ENCODE peak calls at places on chromosomes 4 and X, in nine cellular contexts. X, H, J, B, G, Y, W, I and L are unnamed samples. For H3K36me3, the result is how much of the 10 kb centered on the place peaks cover.

GRCh38 chr4:21451032-21451431 is 497.5 kb downstream of the KCNIP4 start:
- DNase-seq in G (no peak), I (no peak), H (no peak), Y (no peak), W (no peak), J (no peak), X (no peak), B (no peak), L (no peak)

GRCh38 chr4:121788896-121789295 is 12.2 kb upstream of the EXOSC9 start:
- DNase-seq in Y (no peak), I (no peak), G (no peak), H (no peak), B (no peak), W (no peak), X (no peak), J (no peak), L (no peak)

GRCh38 chrX:19725545-19726102 is 161.8 kb downstream of the SH3KBP1 start:
- DNase-seq in I (no peak), W (no peak), H (no peak), J (no peak), G (no peak), Y (peak), B (no peak), X (peak), L (no peak)

GRCh38 chr4:137749466-137749865 is 217.2 kb upstream of the PCDH18 start:
- DNase-seq in Y (no peak), J (no peak), X (no peak), H (no peak), G (no peak), B (no peak), I (no peak), W (no peak), L (no peak)

GRCh38 chrX:107549504-107549903 is 78.8 kb upstream of the PRPS1 start:
- DNase-seq in W (no peak), X (no peak), G (no peak), Y (no peak), I (no peak), H (no peak), J (no peak), B (no peak), L (no peak)

GRCh38 chr4:174316954-174317353 is 33.2 kb downstream of the CEP44 start:
- DNase-seq in H (no peak), Y (no peak), G (no peak), J (no peak), I (no peak), W (no peak), B (no peak), X (no peak), L (no peak)

GRCh38 chrX:22674947-22675346 is 324.8 kb upstream of the DDX53 start:
- DNase-seq in J (no peak), X (no peak), I (no peak), Y (no peak), G (no peak), W (no peak), H (no peak), B (no peak), L (no peak)

GRCh38 chr4:17787315-17787714 is 5.9 kb upstream of the FAM184B start:
- DNase-seq in G (no peak), H (no peak), I (no peak), B (no peak), J (no peak), Y (no peak), W (no peak), X (no peak), L (no peak)

GRCh38 chrX:101415180-101416130 is 7.4 kb downstream of the HNRNPH2 start:
- DNase-seq in J (no peak), B (peak), X (no peak), I (no peak), H (no peak), Y (no peak), W (no peak), G (no peak), L (no peak)

GRCh38 chr4:176186067-176186466 is 9.3 kb downstream of the SPATA4 start:
- DNase-seq in Y (no peak), B (no peak), W (no peak), I (no peak), J (no peak), G (no peak), X (no peak), H (no peak), L (no peak)

DNA sequence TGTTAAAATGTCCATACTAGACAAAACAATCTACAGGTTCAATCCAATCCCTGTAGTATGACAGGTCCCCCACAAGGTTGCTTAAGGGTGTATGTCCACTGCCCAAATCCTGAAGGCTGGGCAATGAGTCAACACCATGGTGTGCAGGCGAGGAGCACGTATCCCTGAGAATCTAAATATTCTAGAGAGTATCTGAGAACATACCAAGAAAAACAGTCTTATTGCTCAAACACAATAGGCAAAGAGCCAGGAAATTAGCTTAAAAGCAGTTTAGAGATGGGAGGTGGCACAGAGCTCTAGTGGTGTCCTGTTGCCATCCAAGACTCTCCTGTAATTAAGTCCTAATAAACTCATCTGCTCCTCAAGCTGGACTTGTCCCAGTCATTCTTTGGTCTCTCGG is 37.0 kb downstream of the RCHY1 start:
- DNase-seq in J (no peak), G (no peak), X (no peak), B (no peak), Y (no peak), W (no peak), I (no peak), H (no peak), L (no peak)
- TF ChIP-seq CTCF in J (no peak), G (no peak), X (no peak), B (no peak), Y (no peak), W (no peak), I (no peak), H (no peak), L (no peak)

DNA sequence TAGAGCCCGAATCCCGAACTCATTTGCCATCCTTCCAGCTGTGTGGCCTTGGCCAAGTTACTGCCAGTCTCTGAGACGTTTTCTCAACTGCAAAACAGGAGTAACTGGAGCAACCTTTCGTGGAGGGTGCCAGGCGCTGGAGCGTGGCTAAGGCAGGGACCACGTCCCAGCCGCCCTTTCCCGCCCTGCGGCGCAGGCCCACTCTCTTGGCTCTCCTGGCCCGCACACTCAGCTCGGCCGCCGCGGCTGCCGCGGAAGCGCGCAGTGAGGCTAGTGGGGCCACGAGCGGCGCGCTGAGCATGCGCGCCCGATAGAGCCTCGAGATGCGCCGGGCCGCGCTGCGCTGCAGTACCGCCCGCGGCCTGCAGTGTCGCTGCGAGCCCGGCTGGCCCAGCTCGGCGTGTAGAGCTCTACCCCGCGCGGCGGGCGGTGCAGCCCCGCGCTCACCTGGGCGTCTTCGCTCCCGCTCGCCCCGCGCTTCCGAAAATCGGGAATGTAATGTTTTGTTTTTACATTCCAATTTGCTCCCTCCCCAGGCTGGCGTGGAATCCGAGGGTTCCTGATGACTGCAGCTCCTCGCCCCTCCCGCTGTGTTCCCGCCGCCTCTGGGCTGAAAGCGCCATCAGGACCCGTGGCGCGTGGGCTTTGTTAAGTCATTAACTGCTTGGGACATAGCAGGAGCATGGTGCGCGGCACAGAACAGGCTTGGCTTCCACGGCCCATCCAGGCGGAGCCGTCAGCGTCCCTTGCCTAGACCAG is 4.0 kb upstream of the ZNF518B start:
- DNase-seq in W (no peak), I (no peak), J (peak), G (no peak), Y (peak), H (peak), B (peak), X (no peak), L (peak)
- TF ChIP-seq POLR2A in W (no peak), I (no peak), J (no peak), G (no peak), Y (no peak), H (no peak), B (no peak), X (no peak), L (no peak)

DNA sequence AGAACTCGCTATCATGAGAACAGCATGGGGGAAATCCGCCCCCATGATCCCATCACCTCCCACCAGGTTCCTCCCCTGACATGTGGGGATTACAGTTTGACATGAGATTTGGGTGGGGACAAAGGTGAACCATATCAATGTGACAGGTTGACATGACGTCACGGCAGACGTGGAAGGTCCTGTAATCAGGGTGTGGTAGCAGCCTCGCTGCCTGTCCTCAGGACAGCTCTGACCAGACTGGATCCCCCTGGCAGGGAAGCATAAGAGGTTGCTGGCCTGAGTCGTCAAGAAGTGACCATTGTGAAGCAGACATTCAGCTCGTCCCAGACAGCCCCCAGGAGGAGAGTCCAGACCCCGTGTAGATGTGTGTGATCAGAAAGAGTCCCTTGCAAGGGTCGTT is 104.6 kb downstream of the TNIP2 start:
- DNase-seq in I (no peak), H (no peak), Y (no peak), W (no peak), B (no peak), J (no peak), X (no peak), G (no peak), L (no peak)
- H3K36me3 ChIP-seq in I (half or more), H (under half), Y (half or more), W (under half), B (under half), J (under half), X (under half), G (half or more), L (under half)

GRCh38 chrX:12962041-12962504 is 12.8 kb upstream of the TMSB4X start:
- DNase-seq in G (no peak), Y (peak), B (no peak), X (no peak), H (no peak), J (no peak), W (no peak), I (no peak), L (no peak)

GRCh38 chrX:12958461-12958860 is 16.4 kb upstream of the TMSB4X start:
- DNase-seq in W (no peak), H (no peak), I (no peak), J (no peak), Y (no peak), G (no peak), X (no peak), B (no peak), L (no peak)

GRCh38 chrX:12958059-12958458 is 16.9 kb upstream of the TMSB4X start:
- DNase-seq in G (no peak), B (no peak), X (no peak), I (no peak), H (no peak), W (no peak), J (no peak), Y (no peak), L (no peak)

GRCh38 chrX:12965390-12965940 is 9.4 kb upstream of the TMSB4X start:
- DNase-seq in Y (no peak), W (no peak), H (no peak), G (no peak), X (no peak), B (no peak), I (no peak), J (no peak), L (no peak)

DNA sequence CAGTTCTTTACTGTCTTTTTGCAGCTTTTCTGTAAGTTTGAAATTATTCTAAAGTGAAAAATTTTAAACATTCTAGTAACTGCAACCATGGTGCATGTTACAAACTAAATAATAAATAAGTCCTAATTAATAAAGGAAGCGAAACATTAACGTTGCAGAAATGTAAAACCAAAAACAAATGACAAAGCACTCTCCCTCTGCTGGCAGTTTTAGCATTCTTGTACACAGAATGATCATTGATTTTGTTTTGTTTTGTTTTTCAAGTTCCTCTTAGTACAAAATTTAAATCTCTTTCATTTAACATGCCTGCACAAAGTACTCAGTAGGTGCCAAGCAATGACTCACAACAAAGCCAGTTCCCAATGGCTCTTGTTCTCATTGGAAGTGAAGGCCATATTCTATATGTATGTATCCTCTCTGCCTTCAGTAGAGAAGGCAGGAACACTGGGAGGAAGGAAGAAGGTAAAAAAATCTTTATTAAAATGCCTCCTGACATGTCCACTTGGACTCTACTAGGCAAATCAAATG is 13.7 kb upstream of the TMSB4X start:
- DNase-seq in Y (no peak), B (no peak), H (no peak), J (no peak), G (no peak), I (no peak), W (no peak), X (no peak), L (no peak)
- TF ChIP-seq CTCF in Y (no peak), B (no peak), H (no peak), J (no peak), G (no peak), I (no peak), W (no peak), X (no peak), L (no peak)

GRCh38 chr4:139085141-139085540 is 69.6 kb downstream of the NOCT start:
- DNase-seq in J (no peak), H (no peak), X (no peak), G (no peak), W (no peak), I (no peak), Y (no peak), B (no peak), L (no peak)

GRCh38 chr4:139084425-139085093 is 69.0 kb downstream of the NOCT start:
- DNase-seq in G (no peak), H (no peak), W (no peak), J (peak), I (no peak), B (no peak), Y (peak), X (no peak), L (no peak)

GRCh38 chr4:139083533-139084424 is 68.2 kb downstream of the NOCT start:
- DNase-seq in X (no peak), I (peak), H (peak), G (peak), B (peak), Y (peak), J (peak), W (peak), L (peak)

GRCh38 chr4:139078926-139079325 is 63.3 kb downstream of the NOCT start:
- DNase-seq in J (no peak), B (no peak), G (no peak), I (no peak), H (no peak), Y (no peak), W (no peak), X (no peak), L (no peak)

GRCh38 chr4:139082750-139083532 is 67.4 kb downstream of the NOCT start:
- DNase-seq in I (peak), B (peak), Y (peak), H (peak), J (peak), G (peak), X (peak), W (peak), L (peak)
- TF ChIP-seq POLR2A in I (peak), B (peak), Y (peak), H (peak), J (peak), G (no peak), X (no peak), W (peak), L (no peak)

GRCh38 chr4:186192068-186192751 is 843 bp downstream of the CYP4V2 start:
- DNase-seq in J (peak), B (peak), Y (peak), W (no peak), H (peak), I (no peak), G (no peak), X (no peak), L (peak)

GRCh38 chr4:186190456-186191265 is 706 bp upstream of the CYP4V2 start:
- DNase-seq in W (no peak), X (no peak), G (no peak), Y (peak), J (peak), B (no peak), I (no peak), H (peak), L (no peak)

GRCh38 chr4:186193851-186194250 is 2.5 kb downstream of the CYP4V2 start:
- DNase-seq in W (no peak), B (peak), I (no peak), H (no peak), G (no peak), X (no peak), J (no peak), Y (no peak), L (no peak)

GRCh38 chr4:186189656-186190055 is 1.7 kb upstream of the CYP4V2 start:
- DNase-seq in I (no peak), W (no peak), J (no peak), H (no peak), B (no peak), G (no peak), Y (no peak), X (no peak), L (no peak)

DNA sequence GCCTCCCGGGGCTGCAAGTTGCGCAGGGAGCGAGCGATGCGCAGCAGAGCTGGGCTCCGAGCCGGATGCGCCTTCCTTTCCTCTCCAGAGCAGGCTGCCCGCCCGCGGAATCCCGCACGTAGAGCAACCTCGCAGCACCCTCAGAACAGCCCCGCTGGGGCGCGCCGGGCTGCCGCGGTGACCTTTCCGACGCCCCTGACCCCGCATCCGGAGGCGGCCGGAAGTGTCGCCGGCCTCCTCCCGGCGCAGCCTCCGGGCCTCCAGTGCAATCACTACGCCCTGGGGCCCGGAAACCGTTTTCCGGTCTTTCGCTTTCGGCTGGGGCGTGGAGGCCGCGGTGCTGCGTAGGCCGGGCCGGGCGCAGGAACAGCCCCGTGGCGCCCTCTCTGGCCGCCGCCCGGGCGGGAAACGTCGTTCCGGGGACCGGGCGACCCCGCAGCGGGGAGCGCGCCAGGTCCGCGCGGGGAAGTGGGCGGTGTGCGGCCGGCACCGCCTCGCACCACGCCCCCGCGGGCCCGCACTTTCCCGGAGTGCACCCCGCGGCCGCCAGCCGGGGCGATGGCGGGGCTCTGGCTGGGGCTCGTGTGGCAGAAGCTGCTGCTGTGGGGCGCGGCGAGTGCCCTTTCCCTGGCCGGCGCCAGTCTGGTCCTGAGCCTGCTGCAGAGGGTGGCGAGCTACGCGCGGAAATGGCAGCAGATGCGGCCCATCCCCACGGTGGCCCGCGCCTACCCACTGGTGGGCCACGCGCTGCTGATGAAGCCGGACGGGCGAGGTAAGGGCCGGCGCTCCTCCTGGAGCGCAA is at the start of gene CYP4V2:
- DNase-seq in X (no peak), G (peak), I (peak), B (peak), H (peak), Y (peak), W (peak), J (peak), L (peak)
- H3K36me3 ChIP-seq in X (under half), G (under half), I (under half), B (under half), H (under half), Y (under half), W (under half), J (under half), L (under half)

DNA sequence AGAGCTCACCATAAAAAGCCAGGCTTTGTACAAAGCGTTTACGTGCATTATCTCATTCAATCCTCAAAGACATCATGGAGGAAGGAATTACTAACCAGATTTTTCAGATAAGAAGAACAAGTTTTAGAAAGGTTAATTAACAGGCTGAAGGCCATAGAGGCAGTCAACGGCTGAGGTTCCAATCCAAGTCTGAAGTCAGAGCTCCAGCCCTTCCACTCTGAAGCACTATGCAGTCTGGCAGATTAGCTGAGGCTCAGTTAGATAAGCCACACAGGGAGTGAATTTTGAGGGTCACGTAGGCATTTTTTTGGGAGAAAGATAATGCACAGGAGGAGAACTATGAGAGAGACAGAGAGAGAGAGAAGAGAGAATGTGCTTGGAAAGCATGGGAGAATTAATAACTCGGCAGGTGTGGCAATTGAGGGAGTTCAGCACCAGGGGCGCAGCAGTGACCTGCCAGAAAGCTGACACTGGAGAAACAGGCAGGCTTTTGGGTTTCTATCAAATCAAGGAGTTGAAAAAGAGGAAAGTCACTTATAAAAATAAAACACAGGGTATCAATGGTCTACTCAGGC is 116.5 kb upstream of the NAP1L5 start:
- DNase-seq in Y (no peak), G (no peak), B (peak), I (no peak), J (peak), H (no peak), W (no peak), X (no peak), L (no peak)
- TF ChIP-seq CTCF in Y (no peak), G (no peak), B (no peak), I (no peak), J (peak), H (no peak), W (peak), X (no peak), L (peak)

GRCh38 chr4:139851639-139852038 is 186.0 kb downstream of the MGST2 start:
- DNase-seq in H (no peak), X (no peak), I (no peak), J (no peak), W (no peak), Y (no peak), B (no peak), G (no peak), L (no peak)

GRCh38 chr4:139852612-139853269 is 187.1 kb downstream of the MGST2 start:
- DNase-seq in J (no peak), G (no peak), B (no peak), I (no peak), X (no peak), H (no peak), Y (no peak), W (no peak), L (no peak)

GRCh38 chr4:139849219-139849618 is 183.6 kb downstream of the MGST2 start:
- DNase-seq in B (no peak), X (no peak), G (no peak), H (no peak), I (no peak), W (no peak), Y (no peak), J (no peak), L (no peak)

GRCh38 chr4:139853309-139853708 is 187.7 kb downstream of the MGST2 start:
- DNase-seq in I (no peak), B (no peak), J (no peak), Y (no peak), W (no peak), G (no peak), H (no peak), X (no peak), L (no peak)

GRCh38 chr4:139851133-139851532 is 185.5 kb downstream of the MGST2 start:
- DNase-seq in W (no peak), B (no peak), J (no peak), G (no peak), H (no peak), Y (no peak), I (no peak), X (no peak), L (no peak)
- TF ChIP-seq POLR2A in W (no peak), B (no peak), J (no peak), G (no peak), H (no peak), Y (no peak), I (no peak), X (no peak), L (no peak)